ENCODE peak calls at places on chromosomes 11 and 22, in seven cellular contexts. M is activated CD8-positive, alpha-beta T cell treated with anti-CD3 and anti-CD28 coated beads for 36 hours; A is esophagus squamous epithelium; Z is fibroblast of the aortic adventitia; O is osteoblast; F is B cell; N is neural crest cell. H is an unnamed sample.

GRCh38 chr22:50044485-50045143 is 13.5 kb downstream of the TTLL8 start:
- DNase-seq in O (peak; percentile 85), F (no peak), N (no peak), M (peak; percentile 49), Z (no peak), A (no peak), H (no peak)

GRCh38 chr11:46291441-46292143 is 14.1 kb downstream of the CREB3L1 start:
- DNase-seq in M (no peak), Z (peak; percentile 90), F (no peak), O (peak; percentile 92), A (no peak), N (no peak), H (no peak)

GRCh38 chr11:71252782-71253730 is 679 bp upstream of the SHANK2 start:
- DNase-seq in M (no peak), Z (peak; percentile 64), F (peak; percentile 18), O (peak; percentile 98), A (no peak), N (peak; percentile 18), H (no peak)

GRCh38 chr22:41799486-41800347 is 762 bp upstream of the CCDC134 start:
- DNase-seq in N (peak; percentile 5), M (peak; percentile 20), A (no peak), Z (peak; percentile 21), F (no peak), O (peak; percentile 90), H (peak; percentile 72)

GRCh38 chr11:134120143-134120850 is 51.4 kb downstream of the JAM3 start:
- DNase-seq in N (no peak), A (no peak), F (no peak), O (peak; percentile 88), M (no peak), Z (peak; percentile 97), H (no peak)

GRCh38 chr11:66559141-66559861 is 9.1 kb downstream of the CTSF start:
- DNase-seq in A (no peak), O (peak; percentile 83), F (peak; percentile 43), M (peak; percentile 36), Z (peak; percentile 14), N (no peak), H (no peak)

GRCh38 chr22:27416553-27417427 is 384.8 kb downstream of the MN1 start:
- DNase-seq in N (no peak), Z (peak; percentile 92), O (peak; percentile 94), F (no peak), M (no peak), A (no peak), H (no peak)

GRCh38 chr11:75615709-75616108 is 53.1 kb downstream of the MAP6 start:
- DNase-seq in Z (no peak), A (no peak), M (no peak), F (no peak), N (no peak), O (no peak), H (no peak)

GRCh38 chr22:24178502-24179440 is 2.5 kb upstream of the SUSD2 start:
- DNase-seq in N (no peak), A (no peak), M (no peak), F (no peak), Z (no peak), O (peak; percentile 91), H (no peak)

GRCh38 chr22:49768511-49768910 is 59.2 kb downstream of the BRD1 start:
- DNase-seq in A (no peak), N (no peak), M (no peak), F (no peak), Z (no peak), O (peak; percentile 71), H (no peak)

GRCh38 chr22:41844036-41844435 is 11.1 kb downstream of the SREBF2 start:
- DNase-seq in O (no peak), N (no peak), M (no peak), Z (no peak), A (no peak), F (peak; percentile 44), H (no peak)

GRCh38 chr11:113447621-113448310 is 27.4 kb downstream of the DRD2 start:
- DNase-seq in A (no peak), N (no peak), F (no peak), M (no peak), O (peak; percentile 83), Z (peak; percentile 4), H (no peak)

GRCh38 chr11:23320131-23320530 is 459.9 kb upstream of the CCDC179 start:
- DNase-seq in Z (no peak), A (no peak), F (no peak), M (no peak), O (no peak), N (no peak), H (no peak)

GRCh38 chr11:117183724-117184349 is 5.3 kb downstream of the SIDT2 start:
- DNase-seq in Z (no peak), F (no peak), A (no peak), M (no peak), N (no peak), O (peak; percentile 72), H (no peak)

GRCh38 chr11:65576232-65576866 is 496 bp downstream of the EHBP1L1 start:
- DNase-seq in M (peak; percentile 63), F (no peak), O (peak; percentile 94), Z (no peak), A (no peak), N (no peak), H (peak; percentile 64)

GRCh38 chr11:117818036-117818858 is 6.3 kb downstream of the FXYD2 start:
- DNase-seq in N (no peak), F (peak; percentile 56), O (peak; percentile 51), A (no peak), Z (no peak), M (peak; percentile 84), H (peak; percentile 69)

GRCh38 chr22:18968011-18968749 is 32.1 kb upstream of the PRODH start:
- DNase-seq in A (no peak), O (peak; percentile 88), M (peak; percentile 34), Z (peak; percentile 16), N (peak; percentile 63), F (no peak), H (no peak)

GRCh38 chr11:128195057-128195751 is 392.2 kb downstream of the ETS1 start:
- DNase-seq in N (no peak), Z (no peak), A (no peak), O (no peak), F (peak; percentile 59), M (peak; percentile 71), H (no peak)

GRCh38 chr11:27291302-27291889 is 71.6 kb downstream of the CCDC34 start:
- DNase-seq in O (no peak), F (peak; percentile 20), Z (no peak), N (no peak), M (peak; percentile 16), A (no peak), H (no peak)

GRCh38 chr22:32745251-32745995 is 56.1 kb upstream of the TIMP3 start:
- DNase-seq in M (no peak), N (no peak), F (no peak), A (no peak), Z (peak; percentile 73), O (no peak), H (no peak)

GRCh38 chr11:19774329-19774728 is 61.7 kb downstream of the NAV2 start:
- DNase-seq in M (no peak), O (no peak), A (no peak), Z (no peak), N (no peak), F (no peak), H (no peak)

GRCh38 chr11:128302425-128303186 is 284.8 kb downstream of the ETS1 start:
- DNase-seq in F (peak; percentile 70), N (no peak), A (no peak), Z (no peak), M (peak; percentile 80), O (no peak), H (no peak)

GRCh38 chr11:119339581-119340334 is 925 bp downstream of the C1QTNF5 start:
- DNase-seq in N (peak; percentile 78), A (no peak), Z (peak; percentile 57), F (peak; percentile 52), O (peak; percentile 98), M (peak; percentile 51), H (peak; percentile 88)

GRCh38 chr11:111633756-111634362 is 31.6 kb downstream of the SIK2 start:
- DNase-seq in M (no peak), F (no peak), O (no peak), N (no peak), A (no peak), Z (peak; percentile 34), H (no peak)

GRCh38 chr22:42357634-42358296 is 74.4 kb downstream of the NFAM1 start:
- DNase-seq in F (no peak), M (no peak), O (no peak), N (no peak), Z (no peak), A (no peak), H (no peak)

GRCh38 chr11:93700830-93701229 is 39.3 kb downstream of the CEP295 start:
- DNase-seq in M (no peak), Z (peak; percentile 71), A (no peak), N (no peak), O (peak; percentile 60), F (no peak), H (no peak)

GRCh38 chr22:45671783-45672563 is at the start of gene ATXN10:
- DNase-seq in F (peak; percentile 78), O (peak; percentile 93), N (peak; percentile 83), A (no peak), M (peak; percentile 69), Z (peak; percentile 73), H (peak; percentile 86)

DNA sequence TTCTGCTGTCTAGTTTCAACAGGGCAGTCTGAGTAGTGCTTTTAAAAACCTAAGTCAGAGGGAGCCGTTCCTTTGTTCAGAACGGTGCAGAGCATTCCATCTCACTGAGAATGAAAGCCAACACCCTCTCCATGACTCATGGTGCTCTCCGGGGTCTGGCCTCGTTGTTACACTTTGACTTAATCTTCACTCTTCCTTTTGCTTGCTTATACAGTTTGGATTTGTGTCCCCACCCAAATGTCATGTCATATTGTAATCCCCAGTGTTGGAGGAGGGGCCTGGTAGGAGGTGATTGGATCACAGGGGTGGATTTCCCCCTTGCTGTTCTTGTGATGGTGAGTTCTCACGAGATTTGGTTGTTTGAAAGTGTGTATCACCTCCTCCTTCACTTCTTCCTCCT is 292.2 kb downstream of the ST3GAL4 start:
- DNase-seq in Z (peak; percentile 78), N (no peak), M (no peak), A (no peak), O (peak; percentile 89), F (no peak), H (no peak)
- TF ChIP-seq CTCF in Z (no peak), N (no peak), M (no peak), A (no peak), O (no peak), F (no peak), H (no peak)

DNA sequence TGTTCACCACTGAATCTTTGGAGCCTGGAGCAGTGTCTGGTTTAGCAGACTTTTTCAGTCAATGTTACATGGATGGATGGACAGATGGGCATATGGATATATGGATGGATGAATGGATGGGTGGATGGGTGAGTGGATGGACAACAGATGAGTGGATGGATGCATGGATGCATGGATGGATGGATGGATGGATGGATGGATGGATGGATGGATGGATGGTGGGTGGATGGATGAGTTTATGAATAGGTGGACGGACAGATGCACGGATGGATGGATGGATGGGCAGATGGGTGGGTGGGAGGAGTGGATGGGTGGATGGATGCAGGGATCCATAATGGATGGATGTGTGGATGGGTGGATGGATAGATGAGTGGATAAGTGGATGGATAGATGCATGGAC is 19.0 kb downstream of the PSMD13 start:
- DNase-seq in F (no peak), O (no peak), A (no peak), M (no peak), Z (no peak), N (no peak), H (no peak)
- TF ChIP-seq CTCF in F (no peak), O (no peak), A (no peak), M (no peak), Z (no peak), N (no peak), H (no peak)

GRCh38 chr11:531826-532511 is 3.4 kb downstream of the HRAS start:
- DNase-seq in O (peak; percentile 92), M (no peak), A (no peak), N (no peak), F (no peak), Z (no peak), H (no peak)
- TF ChIP-seq CTCF in O (no peak), M (no peak), A (no peak), N (no peak), F (no peak), Z (no peak), H (no peak)

GRCh38 chr11:124586247-124586860 is 16.6 kb downstream of the OR8A1 start:
- DNase-seq in O (peak; percentile 9), M (peak; percentile 68), Z (peak; percentile 67), N (peak; percentile 58), A (no peak), F (peak; percentile 68), H (peak; percentile 38)
- TF ChIP-seq CTCF in O (peak; percentile 65), M (peak; percentile 76), Z (peak; percentile 73), N (peak; percentile 76), A (peak; percentile 44), F (peak; percentile 84), H (peak; percentile 72)